ENCODE peak calls at places on chromosomes 4 and X, in five cellular contexts. P is stomach, O is breast epithelium, K is heart left ventricle, M is prostate gland. Y is an unnamed sample.

GRCh38 chrX:25998687-25999086 is 139.5 kb upstream of the MAGEB18 start:
- DNase-seq in O (no peak), K (no peak), P (no peak), M (no peak), Y (no peak)

GRCh38 chrX:149145845-149146285 is 359.2 kb downstream of the IDS start:
- DNase-seq in M (no peak), P (no peak), O (no peak), K (no peak), Y (no peak)

GRCh38 chr4:183504930-183505555 is at the start of gene ING2:
- DNase-seq in M (no peak), O (peak; percentile 27), P (no peak), K (no peak), Y (no peak)

GRCh38 chr4:856468-856901 is 30.6 kb upstream of the CPLX1 start:
- DNase-seq in P (no peak), K (no peak), M (no peak), O (no peak), Y (no peak)

GRCh38 chr4:39446842-39447573 is 11.7 kb downstream of the RPL9 start:
- DNase-seq in O (peak; percentile 29), M (peak; percentile 56), P (peak; percentile 78), K (peak; percentile 48), Y (no peak)

GRCh38 chrX:57583477-57583876 is 8.3 kb upstream of the ZXDB start:
- DNase-seq in O (no peak), M (no peak), K (no peak), P (no peak), Y (no peak)

GRCh38 chr4:166259081-166259480 is 386.0 kb downstream of the TLL1 start:
- DNase-seq in K (no peak), P (no peak), O (no peak), M (no peak), Y (no peak)

GRCh38 chr4:138843611-138844010 is 172.0 kb upstream of the NOCT start:
- DNase-seq in K (no peak), O (no peak), P (no peak), M (no peak), Y (no peak)

GRCh38 chr4:75099321-75099720 is 166.4 kb downstream of the PARM1 start:
- DNase-seq in O (peak; percentile 17), M (no peak), K (no peak), P (peak; percentile 59), Y (no peak)

GRCh38 chr4:113760852-113761681 is 471 bp downstream of the CAMK2D start:
- DNase-seq in P (peak; percentile 76), K (peak; percentile 85), O (peak; percentile 66), M (peak; percentile 67), Y (peak; percentile 80)

DNA sequence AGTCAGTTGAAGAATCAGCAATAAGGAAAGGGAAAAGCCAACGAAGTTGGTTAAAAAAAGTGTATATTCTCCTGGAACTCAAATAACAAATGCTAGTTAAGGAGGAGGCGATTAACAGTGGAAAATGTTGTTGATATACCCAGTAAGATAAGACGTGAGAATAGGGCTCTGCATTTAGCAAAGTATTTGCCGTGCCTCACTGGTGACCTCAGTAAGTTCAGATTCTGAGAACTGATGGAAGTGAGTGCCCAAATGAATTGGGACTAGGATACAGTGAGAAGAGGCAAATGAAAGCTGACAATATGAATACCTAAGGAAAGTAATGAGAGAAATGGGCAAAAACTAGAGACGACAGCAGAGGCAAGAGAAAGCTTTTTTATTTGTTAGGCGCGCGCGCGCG is 3.5 kb downstream of the TECRL start:
- DNase-seq in P (no peak), M (no peak), K (no peak), O (no peak), Y (no peak)
- H3K4me3 ChIP-seq in P (no peak overlapping the region), M (no peak overlapping the region), K (peak overlapping the region; percentile 15), O (no peak overlapping the region), Y (no peak overlapping the region)

DNA sequence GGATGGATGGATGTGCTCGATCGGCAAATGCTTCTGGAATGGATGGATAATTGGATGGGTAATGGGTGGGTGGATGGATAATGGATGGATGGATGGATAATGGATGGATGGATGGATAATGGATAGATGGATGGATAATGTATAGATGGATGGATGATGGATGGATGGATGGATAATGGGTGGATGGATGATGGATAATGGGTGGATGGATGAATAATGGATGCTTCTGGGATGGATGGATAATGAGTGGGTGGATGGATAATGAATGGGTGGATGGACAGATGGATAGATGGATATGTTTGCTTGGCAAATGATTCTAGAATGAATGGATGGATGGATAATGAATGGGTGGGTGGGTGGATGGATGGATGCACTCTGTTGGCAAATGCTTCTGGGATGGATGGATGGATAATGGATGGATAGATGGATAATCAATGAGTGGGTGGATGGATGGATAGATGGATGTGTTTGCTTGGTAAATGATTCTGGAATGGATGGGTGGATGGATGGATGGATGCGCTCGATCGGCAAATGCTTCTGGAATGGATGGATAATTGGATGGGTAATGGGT is 3.8 kb upstream of the SLC25A6 start:
- DNase-seq in P (no peak), K (no peak), O (no peak), M (no peak), Y (no peak)
- TF ChIP-seq CTCF in P (no peak), K (no peak), O (no peak), M (no peak), Y (no peak)

DNA sequence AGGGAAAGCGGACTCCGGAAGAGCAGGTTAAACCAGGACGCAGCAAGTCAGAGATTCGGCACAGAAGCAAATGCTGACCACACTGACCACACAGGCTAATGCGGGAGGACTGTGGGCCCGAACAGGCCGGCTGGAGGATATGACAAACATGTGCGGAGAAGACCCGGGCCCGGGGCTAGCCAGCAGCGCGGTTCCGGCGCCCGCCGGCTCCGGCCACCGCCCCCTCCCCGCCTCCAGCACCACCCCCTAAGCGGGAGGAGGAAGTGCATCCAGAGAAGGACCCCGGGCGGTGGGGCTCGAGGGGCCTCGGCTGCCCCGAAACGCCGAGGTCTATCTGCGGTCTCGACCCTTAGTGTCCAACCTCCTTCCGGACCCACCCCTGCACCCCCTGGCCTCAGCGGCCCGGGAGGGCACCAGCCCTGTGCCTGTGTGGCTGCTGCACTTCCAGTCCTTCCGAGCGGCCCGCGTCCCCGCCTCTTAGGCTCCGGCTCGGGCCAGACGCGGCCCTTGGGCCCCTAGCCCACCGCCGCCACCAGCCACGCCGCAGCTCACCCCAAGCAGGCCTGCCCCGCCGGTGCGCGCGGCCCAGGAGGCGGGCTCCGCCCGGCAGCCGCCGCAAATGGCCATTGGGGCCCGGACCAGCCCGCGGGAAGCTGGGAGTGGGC is 2.1 kb downstream of the ELOVL6 start:
- DNase-seq in O (no peak), M (peak; percentile 46), K (peak; percentile 60), P (peak; percentile 45), Y (peak; percentile 8)
- TF ChIP-seq POLR2A in O (no peak), M (no peak), K (peak; percentile 22), P (no peak), Y (peak; percentile 50)

GRCh38 chr4:13881880-13882279 is 254.4 kb upstream of the BOD1L1 start:
- DNase-seq in O (no peak), M (no peak), P (no peak), K (no peak), Y (no peak)
- H3K4me3 ChIP-seq in O (no peak overlapping the region), M (no peak overlapping the region), P (no peak overlapping the region), K (no peak overlapping the region), Y (no peak overlapping the region)

DNA sequence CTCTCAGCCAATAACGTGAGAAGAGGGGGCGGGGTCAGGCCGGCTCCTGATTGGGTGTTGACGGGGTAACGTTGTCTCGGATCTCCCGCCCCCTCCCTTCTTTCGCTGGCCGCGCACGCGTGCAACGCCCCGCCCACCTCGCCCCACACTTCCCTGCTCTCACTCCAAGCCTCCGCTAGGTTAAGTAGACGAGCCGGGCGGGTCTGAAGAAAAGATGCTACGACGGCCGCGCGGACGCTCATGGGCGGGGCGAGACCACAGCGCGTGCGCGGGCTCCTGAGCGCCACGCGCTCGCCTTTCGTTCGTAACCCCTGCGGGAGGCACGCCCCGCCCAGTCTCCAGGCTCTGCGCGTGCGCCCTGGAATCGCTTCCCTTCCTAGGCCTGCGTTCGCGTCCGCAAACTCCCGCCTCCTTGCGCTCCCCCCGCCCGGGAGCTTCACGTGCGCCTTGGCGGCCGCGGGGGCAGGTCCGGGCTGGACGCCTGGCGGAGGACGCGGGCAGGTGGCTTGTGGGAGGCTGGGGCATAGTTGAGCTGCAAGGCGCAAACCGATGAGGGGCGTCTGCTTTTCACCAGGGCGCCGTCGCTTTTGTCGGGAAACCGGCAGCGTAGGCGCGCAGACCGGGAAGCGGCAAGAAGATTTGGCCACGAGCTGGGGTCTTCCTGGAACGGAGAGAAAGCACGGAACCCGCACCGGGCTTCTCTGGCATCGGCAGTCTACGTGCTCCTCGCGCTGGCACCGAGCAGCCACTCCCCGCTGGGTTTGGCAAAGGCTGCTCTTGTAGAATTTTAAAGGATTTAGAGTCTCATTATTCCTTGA is 467 bp upstream of the PGRMC2 start:
- DNase-seq in O (peak; percentile 99), P (peak; percentile 100), K (peak; percentile 100), M (peak; percentile 99), Y (peak; percentile 100)
- TF ChIP-seq CTCF in O (peak; percentile 55), P (no peak), K (peak; percentile 3), M (peak; percentile 59), Y (no peak)

Y was measured in tibial nerve.